ENCODE peak calls at places on chromosomes 5 and 9, in five cellular contexts. O, C, N, R and T are unnamed samples.

GRCh38 chr5:177362871-177363507 is 5.3 kb downstream of the RGS14 start:
- DNase-seq in R (peak; percentile 24), C (no peak), N (no peak), O (peak; percentile 83), T (peak; percentile 57)

GRCh38 chr9:110152704-110153374 is 55.1 kb downstream of the C9orf152 start:
- DNase-seq in C (no peak), N (peak; percentile 38), O (peak; percentile 37), R (peak; percentile 73), T (no peak)

GRCh38 chr5:176337913-176338312 is 23.7 kb downstream of the KIAA1191 start:
- DNase-seq in N (no peak), C (no peak), O (no peak), R (no peak), T (no peak)

GRCh38 chr9:16901589-16901988 is 31.1 kb upstream of the BNC2 start:
- DNase-seq in R (peak; percentile 65), N (no peak), O (no peak), C (peak; percentile 55), T (no peak)

GRCh38 chr9:15592317-15592716 is 39.5 kb downstream of the CCDC171 start:
- DNase-seq in O (no peak), N (no peak), C (no peak), R (no peak), T (no peak)

GRCh38 chr9:19405771-19406170 is 3.0 kb upstream of the ACER2 start:
- DNase-seq in C (no peak), R (no peak), O (no peak), N (no peak), T (no peak)

GRCh38 chr5:81065492-81065891 is 105.3 kb downstream of the RASGRF2 start:
- DNase-seq in R (no peak), N (no peak), C (no peak), O (no peak), T (no peak)

GRCh38 chr5:95938355-95938754 is 23.3 kb downstream of the ELL2 start:
- DNase-seq in C (no peak), N (no peak), O (no peak), R (no peak), T (no peak)

GRCh38 chr9:34498511-34498910 is 24.3 kb downstream of the ENHO start:
- DNase-seq in N (no peak), C (no peak), O (no peak), R (no peak), T (no peak)

GRCh38 chr5:35015063-35015462 is 32.7 kb downstream of the AGXT2 start:
- DNase-seq in C (no peak), R (no peak), O (no peak), N (no peak), T (no peak)

GRCh38 chr9:111803924-111804323 is 9.2 kb upstream of the SHOC1 start:
- DNase-seq in O (no peak), R (no peak), C (no peak), N (no peak), T (no peak)

GRCh38 chr5:65774346-65774745 is 52.3 kb downstream of the NLN start:
- DNase-seq in R (peak; percentile 59), O (no peak), C (peak; percentile 56), N (peak; percentile 57), T (no peak)

GRCh38 chr5:144390133-144390532 is 219.5 kb downstream of the KCTD16 start:
- DNase-seq in O (no peak), C (no peak), N (no peak), R (peak; percentile 35), T (no peak)

GRCh38 chr9:86304236-86304730 is 21.9 kb upstream of the ISCA1 start:
- DNase-seq in O (no peak), R (no peak), C (no peak), N (no peak), T (no peak)

GRCh38 chr9:115121140-115121710 is 3.3 kb upstream of the TNC start:
- DNase-seq in R (peak; percentile 57), N (no peak), O (no peak), C (no peak), T (no peak)

GRCh38 chr5:115243412-115243811 is 19.3 kb downstream of the PGGT1B start:
- DNase-seq in C (no peak), R (peak; percentile 42), O (no peak), N (no peak), T (no peak)

GRCh38 chr9:107215381-107215780 is 67.7 kb upstream of the RAD23B start:
- DNase-seq in C (no peak), N (peak; percentile 65), O (no peak), R (peak; percentile 27), T (no peak)

GRCh38 chr5:151757233-151758140 is 944 bp downstream of the ATOX1 start:
- DNase-seq in C (no peak), R (no peak), O (no peak), N (peak; percentile 18), T (no peak)

GRCh38 chr5:148060309-148060708 is 3.5 kb upstream of the SPINK5 start:
- DNase-seq in N (no peak), O (no peak), R (no peak), C (no peak), T (no peak)

GRCh38 chr5:132607133-132607532 is 50.4 kb downstream of the RAD50 start:
- DNase-seq in R (no peak), O (no peak), N (no peak), C (no peak), T (no peak)

GRCh38 chr5:53642006-53642405 is 81.6 kb downstream of the NDUFS4 start:
- DNase-seq in O (no peak), N (no peak), C (peak; percentile 2), R (peak; percentile 48), T (no peak)

GRCh38 chr9:10855847-10856246 is 243.0 kb upstream of the PTPRD start:
- DNase-seq in N (peak; percentile 33), C (no peak), R (peak; percentile 3), O (no peak), T (no peak)

GRCh38 chr9:132451276-132451675 is 41.3 kb downstream of the CFAP77 start:
- DNase-seq in O (no peak), C (no peak), R (no peak), N (no peak), T (no peak)

GRCh38 chr5:73745806-73746205 is 119.8 kb downstream of the ARHGEF28 start:
- DNase-seq in C (no peak), R (peak; percentile 49), N (no peak), O (no peak), T (no peak)

GRCh38 chr9:133004091-133005072 is 25.9 kb downstream of the GFI1B start:
- DNase-seq in N (no peak), C (no peak), O (no peak), R (no peak), T (no peak)

GRCh38 chr5:78972654-78973428 is 12.3 kb downstream of the ARSB start:
- DNase-seq in R (peak; percentile 65), N (peak; percentile 10), C (no peak), O (peak; percentile 68), T (no peak)

DNA sequence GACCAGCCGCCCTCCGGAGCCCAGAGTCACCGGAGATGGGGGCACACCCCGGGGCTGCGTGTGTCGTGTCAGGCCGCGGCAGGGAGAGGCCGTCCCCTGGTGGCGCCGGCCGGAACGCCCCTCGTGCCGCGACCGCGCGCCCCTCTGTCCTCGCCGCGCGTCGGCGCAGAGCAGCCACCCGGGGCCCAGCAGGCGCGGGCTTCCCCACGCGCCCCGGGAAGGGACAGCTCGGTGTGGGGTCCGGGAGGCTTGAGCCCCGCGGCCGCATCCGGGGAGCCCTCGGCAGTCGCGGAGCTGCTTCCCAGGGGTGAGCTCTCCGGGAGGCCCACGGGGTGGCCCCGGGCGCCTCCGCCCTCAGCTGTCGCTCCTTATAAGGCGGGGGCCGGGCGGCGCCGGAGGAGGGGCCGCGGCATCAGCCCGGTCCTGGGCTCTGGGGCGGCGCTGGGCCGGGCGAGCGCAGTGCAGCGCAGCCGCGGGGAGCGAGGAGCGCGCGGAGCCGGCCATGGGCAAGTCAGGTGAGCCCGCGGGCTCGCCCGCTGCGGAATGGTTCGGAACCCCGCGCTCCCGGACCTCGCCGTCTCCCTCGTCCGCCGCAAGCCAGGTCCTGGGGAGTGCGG is at the start of gene GLIPR2:
- DNase-seq in R (peak; percentile 58), O (peak; percentile 86), C (no peak), N (peak; percentile 33), T (peak; percentile 80)
- H3K4me3 ChIP-seq in R (peak within 1 kb of the TSS; percentile 78), O (peak within 1 kb of the TSS; percentile 94), C (peak within 1 kb of the TSS; percentile 48), N (peak within 1 kb of the TSS; percentile 66), T (peak within 1 kb of the TSS; percentile 64)

DNA sequence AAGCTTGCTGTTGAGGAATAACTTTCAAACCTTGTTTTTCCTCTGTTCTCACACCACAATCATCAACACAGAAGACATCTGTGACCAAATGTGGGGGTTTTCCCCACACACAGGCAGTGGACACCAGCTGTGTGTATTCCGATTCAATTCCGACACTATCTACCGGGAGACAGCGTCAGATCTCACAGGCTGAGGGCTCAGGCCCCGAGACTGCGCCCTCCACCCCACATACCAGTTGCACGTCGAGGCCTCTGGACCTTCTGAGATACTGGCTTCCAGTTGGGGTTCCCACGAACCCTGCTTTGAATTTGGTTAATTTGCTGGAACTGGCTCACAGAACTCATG is 41.3 kb downstream of the STK10 start:
- DNase-seq in C (no peak), O (no peak), N (no peak), R (no peak), T (no peak)
- H3K4me3 ChIP-seq in C (no peak overlapping the region), O (no peak overlapping the region), N (no peak overlapping the region), R (no peak overlapping the region), T (no peak overlapping the region)

DNA sequence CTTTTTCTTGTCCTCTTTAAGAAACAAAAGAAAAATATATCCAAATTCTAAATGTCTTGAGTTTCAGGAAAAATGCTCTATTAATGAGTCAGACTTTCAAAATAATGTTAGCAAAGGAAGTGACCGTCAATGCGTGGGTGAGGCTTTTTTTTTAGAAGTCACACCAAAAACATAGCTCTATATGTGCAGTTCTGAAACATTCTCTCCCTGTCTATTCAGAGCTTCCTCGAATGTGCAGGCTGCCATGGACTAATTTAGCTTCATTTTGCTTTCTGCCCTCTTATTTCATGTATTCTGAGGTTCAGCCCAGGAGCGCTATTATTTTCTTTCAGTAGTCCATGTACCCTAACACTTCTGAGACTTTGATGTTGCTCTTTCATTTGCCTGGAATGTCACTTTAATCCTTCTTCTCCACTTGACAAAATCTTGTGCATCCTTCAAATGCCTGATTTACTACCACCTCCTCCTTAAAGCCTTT is 72.5 kb upstream of the RASA1 start:
- DNase-seq in N (peak; percentile 72), O (no peak), R (peak; percentile 82), C (peak; percentile 35), T (no peak)
- H3K4me3 ChIP-seq in N (no peak overlapping the region), O (no peak overlapping the region), R (no peak overlapping the region), C (no peak overlapping the region), T (no peak overlapping the region)

GRCh38 chr5:127040779-127041520 is 10.6 kb upstream of the MARCHF3 start:
- DNase-seq in R (no peak), O (peak; percentile 81), C (no peak), N (peak; percentile 28), T (no peak)

GRCh38 chr5:127042593-127042992 is 12.2 kb upstream of the MARCHF3 start:
- DNase-seq in C (no peak), R (peak; percentile 58), N (no peak), O (no peak), T (no peak)

GRCh38 chr5:127038550-127038949 is 8.2 kb upstream of the MARCHF3 start:
- DNase-seq in C (no peak), R (no peak), O (peak; percentile 19), N (no peak), T (no peak)

GRCh38 chr5:127046343-127047072 is 16.1 kb upstream of the MARCHF3 start:
- DNase-seq in R (no peak), N (no peak), C (no peak), O (no peak), T (no peak)

DNA sequence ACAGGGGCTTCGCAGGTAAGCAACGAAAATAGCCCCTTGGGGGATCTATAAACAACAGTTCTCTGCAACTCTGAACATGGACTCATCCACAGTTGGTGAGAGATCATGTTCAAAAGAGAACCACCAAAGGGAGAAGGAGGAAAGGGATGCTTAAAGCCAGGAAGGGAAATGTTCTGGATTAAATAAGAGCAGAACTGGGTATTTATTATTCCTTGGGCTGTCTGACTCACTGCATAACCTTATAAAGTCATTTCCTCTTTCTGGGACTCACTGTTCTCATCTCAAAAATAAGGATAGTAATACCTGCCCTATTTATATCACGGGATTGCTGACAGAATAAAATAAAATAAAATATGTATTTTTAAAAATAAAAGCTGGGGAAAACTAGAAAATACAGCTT is 11.2 kb upstream of the MARCHF3 start:
- DNase-seq in O (no peak), N (no peak), C (no peak), R (peak; percentile 37), T (no peak)
- H3K4me3 ChIP-seq in O (no peak overlapping the region), N (no peak overlapping the region), C (no peak overlapping the region), R (no peak overlapping the region), T (no peak overlapping the region)